ENCODE peak calls at places on chromosomes 11 and 22, in four cellular contexts. S, W, G and V are unnamed samples.

GRCh38 chr11:3995949-3996554 is 98.5 kb upstream of the RRM1 start:
- DNase-seq in S (no peak), W (peak; percentile 21), G (no peak), V (no peak)

GRCh38 chr11:62127941-62128770 is 4.3 kb downstream of the INCENP start:
- DNase-seq in S (no peak), W (no peak), G (no peak), V (no peak)

GRCh38 chr11:100929377-100929776 is 200.2 kb downstream of the PGR start:
- DNase-seq in S (no peak), W (no peak), G (no peak), V (no peak)

GRCh38 chr11:59669611-59670009 is 773 bp upstream of the PATL1 start:
- DNase-seq in S (peak; percentile 85), W (peak; percentile 31), G (peak; percentile 21), V (no peak)

GRCh38 chr11:63017306-63017974 is 1.8 kb upstream of the SLC22A8 start:
- DNase-seq in S (no peak), W (no peak), G (no peak), V (no peak)

GRCh38 chr11:44368886-44369285 is 58.9 kb upstream of the ALX4 start:
- DNase-seq in S (peak; percentile 2), W (no peak), G (no peak), V (no peak)

GRCh38 chr11:77072851-77073327 is 6.1 kb downstream of the CAPN5 start:
- DNase-seq in S (peak; percentile 69), W (no peak), G (no peak), V (no peak)

GRCh38 chr11:104907521-104908185 is 9.4 kb upstream of the CASP12 start:
- DNase-seq in S (no peak), W (no peak), G (no peak), V (no peak)

GRCh38 chr22:32255726-32256125 is 579 bp upstream of the SLC5A4 start:
- DNase-seq in S (no peak), W (no peak), G (no peak), V (no peak)

GRCh38 chr11:2446590-2447252 is 1.9 kb downstream of the KCNQ1 start:
- DNase-seq in S (peak; percentile 76), W (no peak), G (no peak), V (no peak)

GRCh38 chr11:117458275-117459120 is 130.8 kb downstream of the CEP164 start:
- DNase-seq in S (no peak), W (no peak), G (no peak), V (no peak)

GRCh38 chr11:34318111-34319037 is 39.4 kb downstream of the ABTB2 start:
- DNase-seq in S (no peak), W (no peak), G (peak; percentile 86), V (no peak)

GRCh38 chr11:2196970-2197770 is 25.6 kb upstream of the TH start:
- DNase-seq in S (peak; percentile 92), W (peak; percentile 66), G (peak; percentile 80), V (no peak)

GRCh38 chr22:20577549-20577975 is 70.2 kb downstream of the MED15 start:
- DNase-seq in S (no peak), W (no peak), G (no peak), V (no peak)
- H3K27ac ChIP-seq in S (no peak overlapping the region), W (no peak overlapping the region), G (no peak overlapping the region), V (no peak overlapping the region)

GRCh38 chr11:65445101-65445603 is 22.6 kb downstream of the NEAT1 start:
- DNase-seq in S (peak; percentile 70), W (no peak), G (no peak), V (no peak)
- H3K27ac ChIP-seq in S (no peak overlapping the region), W (peak overlapping the region; percentile 58), G (peak overlapping the region; percentile 81), V (peak overlapping the region; percentile 67)

GRCh38 chr22:40345271-40345670 is 1.0 kb upstream of the ADSL start:
- DNase-seq in S (no peak), W (no peak), G (no peak), V (no peak)

GRCh38 chr22:40347300-40347699 is 1.0 kb downstream of the ADSL start:
- DNase-seq in S (no peak), W (no peak), G (no peak), V (no peak)

GRCh38 chr22:40345801-40346177 is 511 bp upstream of the ADSL start:
- DNase-seq in S (peak; percentile 79), W (peak; percentile 14), G (no peak), V (no peak)

GRCh38 chr22:40346178-40347064 is at the start of gene ADSL:
- DNase-seq in S (peak; percentile 96), W (peak; percentile 90), G (peak; percentile 82), V (no peak)

DNA sequence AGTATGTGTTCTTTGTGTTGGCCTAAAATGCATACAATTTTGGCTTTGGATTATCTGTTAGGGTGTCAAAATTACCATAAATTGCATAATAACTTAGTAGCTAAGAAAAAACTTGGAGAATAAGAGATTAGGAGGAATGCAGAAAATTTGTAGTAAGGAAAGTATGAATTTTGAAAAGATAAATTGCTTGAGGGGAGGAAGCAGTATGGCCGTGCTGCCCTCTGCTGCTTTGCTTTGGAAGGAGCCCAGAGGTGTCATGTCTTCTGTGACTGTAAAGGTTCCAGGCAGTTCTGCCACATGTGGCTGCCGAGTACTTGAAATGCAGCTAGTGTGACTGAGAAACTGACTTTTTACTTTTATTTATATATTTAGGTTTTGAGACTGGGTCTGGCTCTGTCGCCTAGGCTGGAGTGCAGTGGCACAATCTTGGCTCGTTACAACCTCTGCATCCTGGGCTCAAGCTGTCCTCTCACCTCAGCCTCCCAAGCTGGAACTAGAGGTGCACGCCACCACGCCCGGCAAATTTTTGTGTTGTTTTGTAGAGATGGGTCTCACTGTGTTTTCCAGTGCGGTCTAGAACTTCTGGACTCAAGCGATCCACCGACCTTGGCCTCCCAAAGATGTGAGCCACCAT is 1.8 kb downstream of the ADSL start:
- DNase-seq in S (no peak), W (peak; percentile 23), G (peak; percentile 57), V (no peak)
- H3K27ac ChIP-seq in S (no peak overlapping the region), W (no peak overlapping the region), G (no peak overlapping the region), V (no peak overlapping the region)

GRCh38 chr11:26204110-26204509 is 127.8 kb upstream of the ANO3 start:
- DNase-seq in S (no peak), W (no peak), G (no peak), V (no peak)

GRCh38 chr11:26201411-26201810 is 130.5 kb upstream of the ANO3 start:
- DNase-seq in S (no peak), W (no peak), G (peak; percentile 3), V (peak; percentile 64)

GRCh38 chr11:26198697-26199096 is 133.2 kb upstream of the ANO3 start:
- DNase-seq in S (no peak), W (no peak), G (no peak), V (no peak)

GRCh38 chr11:26194871-26195270 is 137.1 kb upstream of the ANO3 start:
- DNase-seq in S (no peak), W (no peak), G (no peak), V (no peak)

GRCh38 chr11:26199341-26199740 is 132.6 kb upstream of the ANO3 start:
- DNase-seq in S (no peak), W (no peak), G (no peak), V (no peak)
- H3K27ac ChIP-seq in S (no peak overlapping the region), W (no peak overlapping the region), G (no peak overlapping the region), V (peak overlapping the region; percentile 5)

DNA sequence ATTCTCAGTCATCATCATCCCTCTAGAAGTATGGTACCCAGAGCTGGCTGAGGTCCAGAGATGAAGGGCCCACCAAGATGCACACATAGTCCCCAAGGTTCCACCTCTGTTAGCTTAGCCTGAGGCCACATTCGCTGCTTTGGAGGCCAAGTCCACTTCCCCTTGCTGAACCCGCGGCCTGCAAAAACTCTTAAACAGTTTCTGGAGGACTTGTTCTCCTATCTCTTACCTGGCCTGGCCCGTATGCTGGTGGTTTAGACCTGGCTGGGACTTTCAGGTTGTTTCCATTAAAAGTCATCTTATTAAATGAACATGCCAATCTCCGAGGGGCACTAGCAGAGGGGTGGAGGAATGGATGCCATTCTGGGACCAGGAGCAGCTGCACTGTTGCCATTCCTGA is 64.6 kb downstream of the KCNC1 start:
- DNase-seq in S (no peak), W (no peak), G (no peak), V (no peak)
- H3K27ac ChIP-seq in S (no peak overlapping the region), W (peak overlapping the region; percentile 76), G (no peak overlapping the region), V (no peak overlapping the region)

GRCh38 chr11:66559862-66560676 is 8.3 kb downstream of the CTSF start:
- DNase-seq in S (no peak), W (no peak), G (no peak), V (no peak)
- H3K27ac ChIP-seq in S (no peak overlapping the region), W (no peak overlapping the region), G (no peak overlapping the region), V (no peak overlapping the region)

GRCh38 chr11:72697814-72698213 is 23.6 kb upstream of the PDE2A start:
- DNase-seq in S (peak; percentile 63), W (no peak), G (no peak), V (no peak)

GRCh38 chr11:72696866-72697428 is 22.7 kb upstream of the PDE2A start:
- DNase-seq in S (peak; percentile 81), W (no peak), G (no peak), V (no peak)

GRCh38 chr11:72693271-72693968 is 19.2 kb upstream of the PDE2A start:
- DNase-seq in S (peak; percentile 68), W (no peak), G (no peak), V (no peak)

GRCh38 chr11:72692498-72693237 is 18.4 kb upstream of the PDE2A start:
- DNase-seq in S (peak; percentile 60), W (no peak), G (no peak), V (no peak)

GRCh38 chr11:72695354-72695753 is 21.1 kb upstream of the PDE2A start:
- DNase-seq in S (peak; percentile 52), W (no peak), G (no peak), V (no peak)
- H3K27ac ChIP-seq in S (no peak overlapping the region), W (no peak overlapping the region), G (no peak overlapping the region), V (no peak overlapping the region)

GRCh38 chr11:69639843-69640242 is 1.1 kb upstream of the CCND1 start:
- DNase-seq in S (no peak), W (no peak), G (no peak), V (no peak)
- H3K27ac ChIP-seq in S (no peak overlapping the region), W (peak overlapping the region; percentile 98), G (peak overlapping the region; percentile 96), V (peak overlapping the region; percentile 86)

DNA sequence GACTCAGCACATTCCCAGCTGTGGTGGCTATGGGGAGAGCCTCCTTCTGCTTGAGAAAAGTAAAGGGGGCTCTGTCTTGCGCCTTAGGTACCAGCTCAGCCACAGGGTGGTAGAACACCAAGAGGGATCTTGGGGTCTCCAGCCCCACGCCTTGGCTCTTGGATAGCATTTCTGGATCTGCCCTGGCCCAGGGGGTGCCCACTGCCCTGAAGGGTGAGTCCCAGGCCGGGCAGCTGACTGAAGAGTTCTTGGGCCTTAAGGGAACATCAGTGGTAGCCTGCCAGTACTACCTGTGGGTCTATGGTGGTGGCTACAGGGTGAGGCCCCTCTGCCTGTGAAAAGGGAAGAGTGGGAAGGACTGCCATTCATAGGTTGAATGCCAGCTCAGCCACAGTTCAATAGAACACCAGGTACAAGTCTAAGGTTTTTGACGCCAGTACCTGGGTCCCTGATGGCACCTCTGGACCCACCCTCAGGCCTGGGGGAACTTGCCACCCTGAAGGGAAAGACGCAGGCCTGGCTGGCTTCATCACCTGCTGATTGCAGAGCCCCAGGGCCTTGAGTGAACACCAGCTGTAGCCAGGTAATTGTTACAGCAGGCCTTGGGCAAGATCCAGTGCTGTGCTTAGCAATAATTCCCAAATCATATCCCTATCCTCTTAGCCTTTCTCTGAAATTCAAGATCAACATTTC is 3.9 kb downstream of the CWF19L2 start:
- DNase-seq in S (peak; percentile 37), W (no peak), G (no peak), V (no peak)
- H3K27ac ChIP-seq in S (no peak overlapping the region), W (no peak overlapping the region), G (no peak overlapping the region), V (no peak overlapping the region)

GRCh38 chr11:69113226-69113625 is 42.5 kb upstream of the SMIM38 start:
- DNase-seq in S (peak; percentile 56), W (no peak), G (no peak), V (no peak)
- H3K27ac ChIP-seq in S (peak overlapping the region; percentile 94), W (no peak overlapping the region), G (peak overlapping the region; percentile 74), V (no peak overlapping the region)